ENCODE peak calls at places on chromosomes 11 and 22, in ten cellular contexts. One of them, this sample, is unnamed. For H3K9me3 and H3K4me1, the result is how much of the 10 kb centered on the place peaks cover.

GRCh38 chr11:69106124-69106811 is 49.5 kb upstream of the SMIM38 start:
- DNase-seq in endothelial cell of umbilical vein: peak
- DNase-seq in K562: no peak
- DNase-seq in sigmoid colon: no peak
- DNase-seq in Panc1: no peak
- DNase-seq in spleen: no peak
- DNase-seq in H1: no peak
- DNase-seq in SK-N-SH: peak
- DNase-seq in prostate gland: peak
- DNase-seq in stomach: peak
- DNase-seq in this sample: peak

GRCh38 chr11:44248109-44248508 is 61.8 kb downstream of the ALX4 start:
- DNase-seq in endothelial cell of umbilical vein: no peak
- DNase-seq in K562: no peak
- DNase-seq in sigmoid colon: no peak
- DNase-seq in Panc1: no peak
- DNase-seq in spleen: no peak
- DNase-seq in H1: no peak
- DNase-seq in SK-N-SH: no peak
- DNase-seq in prostate gland: no peak
- DNase-seq in stomach: no peak
- DNase-seq in this sample: no peak

GRCh38 chr11:26187639-26188038 is 144.3 kb upstream of the ANO3 start:
- DNase-seq in endothelial cell of umbilical vein: peak
- DNase-seq in K562: no peak
- DNase-seq in sigmoid colon: no peak
- DNase-seq in Panc1: no peak
- DNase-seq in spleen: no peak
- DNase-seq in H1: no peak
- DNase-seq in SK-N-SH: no peak
- DNase-seq in prostate gland: no peak
- DNase-seq in stomach: no peak
- DNase-seq in this sample: peak

GRCh38 chr11:12079726-12080556 is 30.4 kb upstream of the MICAL2 start:
- DNase-seq in endothelial cell of umbilical vein: peak
- DNase-seq in K562: no peak
- DNase-seq in sigmoid colon: peak
- DNase-seq in Panc1: peak
- DNase-seq in spleen: no peak
- DNase-seq in H1: no peak
- DNase-seq in SK-N-SH: no peak
- DNase-seq in prostate gland: no peak
- DNase-seq in stomach: peak
- DNase-seq in this sample: no peak

GRCh38 chr11:80109031-80109430 is 668.2 kb upstream of the TENM4 start:
- DNase-seq in endothelial cell of umbilical vein: no peak
- DNase-seq in K562: no peak
- DNase-seq in sigmoid colon: no peak
- DNase-seq in Panc1: no peak
- DNase-seq in spleen: no peak
- DNase-seq in H1: no peak
- DNase-seq in SK-N-SH: no peak
- DNase-seq in prostate gland: no peak
- DNase-seq in stomach: no peak
- DNase-seq in this sample: no peak

GRCh38 chr11:4610258-4610935 is 2.4 kb upstream of the TRIM68 start:
- DNase-seq in endothelial cell of umbilical vein: no peak
- DNase-seq in K562: no peak
- DNase-seq in sigmoid colon: no peak
- DNase-seq in Panc1: no peak
- DNase-seq in spleen: no peak
- DNase-seq in H1: no peak
- DNase-seq in SK-N-SH: no peak
- DNase-seq in prostate gland: no peak
- DNase-seq in stomach: no peak
- DNase-seq in this sample: no peak

GRCh38 chr11:93652161-93652597 is 9.3 kb upstream of the CEP295 start:
- DNase-seq in endothelial cell of umbilical vein: peak
- DNase-seq in K562: peak
- DNase-seq in sigmoid colon: no peak
- DNase-seq in Panc1: no peak
- DNase-seq in spleen: no peak
- DNase-seq in H1: no peak
- DNase-seq in SK-N-SH: peak
- DNase-seq in prostate gland: peak
- DNase-seq in stomach: no peak
- DNase-seq in this sample: no peak

GRCh38 chr11:114058871-114059277 is 637 bp upstream of the ZBTB16 start:
- DNase-seq in endothelial cell of umbilical vein: no peak
- DNase-seq in K562: no peak
- DNase-seq in sigmoid colon: peak
- DNase-seq in Panc1: no peak
- DNase-seq in spleen: no peak
- DNase-seq in H1: no peak
- DNase-seq in SK-N-SH: no peak
- DNase-seq in prostate gland: no peak
- DNase-seq in stomach: peak
- DNase-seq in this sample: no peak

GRCh38 chr11:125945011-125945796 is 640 bp upstream of the VSIG10L2 start:
- DNase-seq in endothelial cell of umbilical vein: no peak
- DNase-seq in K562: no peak
- DNase-seq in sigmoid colon: no peak
- DNase-seq in Panc1: no peak
- DNase-seq in spleen: no peak
- DNase-seq in H1: no peak
- DNase-seq in SK-N-SH: no peak
- DNase-seq in prostate gland: no peak
- DNase-seq in stomach: no peak
- DNase-seq in this sample: no peak

GRCh38 chr22:39519681-39520053 is 695 bp upstream of the ATF4 start:
- DNase-seq in endothelial cell of umbilical vein: no peak
- DNase-seq in K562: peak
- DNase-seq in sigmoid colon: peak
- DNase-seq in Panc1: no peak
- DNase-seq in spleen: no peak
- DNase-seq in H1: no peak
- DNase-seq in SK-N-SH: peak
- DNase-seq in prostate gland: peak
- DNase-seq in stomach: peak
- DNase-seq in this sample: peak

GRCh38 chr11:10930224-10930960 is 72.5 kb upstream of the ZBED5 start:
- DNase-seq in endothelial cell of umbilical vein: peak
- DNase-seq in K562: no peak
- DNase-seq in sigmoid colon: no peak
- DNase-seq in Panc1: no peak
- DNase-seq in spleen: no peak
- DNase-seq in H1: no peak
- DNase-seq in SK-N-SH: no peak
- DNase-seq in prostate gland: no peak
- DNase-seq in stomach: no peak
- DNase-seq in this sample: no peak

GRCh38 chr11:4932751-4933150 is 8.6 kb upstream of the OR51G1 start:
- DNase-seq in endothelial cell of umbilical vein: no peak
- DNase-seq in K562: no peak
- DNase-seq in sigmoid colon: no peak
- DNase-seq in Panc1: no peak
- DNase-seq in spleen: no peak
- DNase-seq in H1: no peak
- DNase-seq in SK-N-SH: no peak
- DNase-seq in prostate gland: no peak
- DNase-seq in stomach: no peak
- DNase-seq in this sample: no peak

GRCh38 chr11:58727415-58727797 is 4.3 kb downstream of the GLYAT start:
- DNase-seq in endothelial cell of umbilical vein: no peak
- DNase-seq in K562: no peak
- DNase-seq in sigmoid colon: no peak
- DNase-seq in Panc1: no peak
- DNase-seq in spleen: no peak
- DNase-seq in H1: no peak
- DNase-seq in SK-N-SH: no peak
- DNase-seq in prostate gland: no peak
- DNase-seq in stomach: no peak
- DNase-seq in this sample: no peak
- H3K9me3 ChIP-seq in endothelial cell of umbilical vein: under half
- H3K9me3 ChIP-seq in K562: under half
- H3K9me3 ChIP-seq in sigmoid colon: under half
- H3K9me3 ChIP-seq in Panc1: under half
- H3K9me3 ChIP-seq in spleen: under half
- H3K9me3 ChIP-seq in H1: under half
- H3K9me3 ChIP-seq in SK-N-SH: under half
- H3K9me3 ChIP-seq in prostate gland: under half
- H3K9me3 ChIP-seq in stomach: under half
- H3K9me3 ChIP-seq in this sample: under half

DNA sequence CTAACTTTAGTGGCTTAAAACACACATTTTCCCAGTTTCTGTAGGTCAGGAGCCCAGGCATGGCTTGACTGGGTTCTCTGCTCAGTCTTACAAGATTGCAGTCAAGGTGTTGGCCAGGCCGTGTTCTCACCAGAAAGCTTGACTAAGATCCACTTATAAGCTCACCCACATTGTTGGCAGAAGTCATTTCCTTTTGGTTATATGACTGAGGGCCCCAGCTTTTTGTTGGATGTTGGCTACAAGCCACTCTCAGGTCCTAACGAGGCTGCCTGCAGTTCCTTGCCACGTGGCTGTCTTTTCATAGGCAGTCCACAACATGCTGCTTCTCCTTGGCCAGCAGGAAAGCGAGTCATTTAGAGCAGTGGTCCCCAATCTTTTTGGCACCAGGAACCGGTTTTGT is 79.3 kb upstream of the CRTAM start:
- DNase-seq in endothelial cell of umbilical vein: peak
- DNase-seq in K562: no peak
- DNase-seq in sigmoid colon: no peak
- DNase-seq in Panc1: no peak
- DNase-seq in spleen: no peak
- DNase-seq in H1: no peak
- DNase-seq in SK-N-SH: no peak
- DNase-seq in prostate gland: no peak
- DNase-seq in stomach: no peak
- DNase-seq in this sample: no peak
- H3K4me1 ChIP-seq in endothelial cell of umbilical vein: under half
- H3K4me1 ChIP-seq in K562: under half
- H3K4me1 ChIP-seq in sigmoid colon: under half
- H3K4me1 ChIP-seq in Panc1: under half
- H3K4me1 ChIP-seq in spleen: under half
- H3K4me1 ChIP-seq in H1: under half
- H3K4me1 ChIP-seq in SK-N-SH: under half
- H3K4me1 ChIP-seq in prostate gland: under half
- H3K4me1 ChIP-seq in stomach: under half
- H3K4me1 ChIP-seq in this sample: under half

DNA sequence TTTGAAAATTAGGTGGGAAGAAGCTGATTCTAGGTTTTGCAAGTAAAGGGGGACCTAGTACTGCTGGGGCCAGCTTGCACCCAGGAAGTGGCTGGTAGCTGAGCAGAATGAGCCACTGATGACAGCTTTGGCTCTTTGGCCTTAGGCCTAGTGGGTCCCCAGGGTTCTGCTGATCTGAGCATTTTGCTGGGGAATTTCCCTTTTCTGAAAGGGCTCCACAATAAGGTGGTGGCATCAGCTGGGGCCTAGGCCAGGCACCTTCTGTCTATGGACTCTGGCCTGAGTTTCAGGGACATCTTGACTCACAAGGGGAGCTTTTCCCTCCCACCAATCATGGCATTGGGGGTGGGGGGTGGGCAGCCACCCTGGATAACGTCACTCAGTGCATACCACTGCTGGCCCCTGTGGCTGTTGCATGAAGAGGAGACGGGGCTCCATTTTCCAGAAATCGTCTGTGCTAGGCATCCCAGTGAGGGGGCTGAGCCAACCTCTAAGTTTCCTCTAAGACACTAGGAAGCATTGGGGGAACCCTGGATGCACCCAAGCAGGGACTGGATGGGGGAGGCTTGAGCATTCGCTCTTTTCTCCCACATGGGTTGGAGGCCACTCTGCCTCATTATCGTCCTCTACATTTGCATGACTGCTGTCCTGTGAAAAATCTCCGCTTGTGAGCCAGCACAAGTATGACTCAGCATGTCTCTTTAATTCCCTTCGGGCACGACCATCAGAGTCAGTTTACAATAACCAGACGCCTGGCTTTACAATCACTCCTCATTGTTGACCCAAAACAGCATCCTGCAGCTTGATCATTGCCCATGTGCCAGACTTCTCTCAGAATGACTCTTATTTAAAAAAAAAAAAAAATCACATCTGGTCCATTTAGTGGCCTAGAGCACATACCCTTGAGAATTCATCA is 145.0 kb upstream of the THY1 start:
- DNase-seq in endothelial cell of umbilical vein: no peak
- DNase-seq in K562: no peak
- DNase-seq in sigmoid colon: peak
- DNase-seq in Panc1: no peak
- DNase-seq in spleen: no peak
- DNase-seq in H1: no peak
- DNase-seq in SK-N-SH: peak
- DNase-seq in prostate gland: no peak
- DNase-seq in stomach: no peak
- DNase-seq in this sample: no peak
- TF ChIP-seq POLR2AphosphoS5 in endothelial cell of umbilical vein: no peak
- TF ChIP-seq POLR2AphosphoS5 in K562: no peak
- TF ChIP-seq POLR2AphosphoS5 in sigmoid colon: peak
- TF ChIP-seq POLR2AphosphoS5 in Panc1: no peak
- TF ChIP-seq POLR2AphosphoS5 in spleen: no peak
- TF ChIP-seq POLR2AphosphoS5 in H1: no peak
- TF ChIP-seq POLR2AphosphoS5 in SK-N-SH: peak
- TF ChIP-seq POLR2AphosphoS5 in prostate gland: no peak
- TF ChIP-seq POLR2AphosphoS5 in stomach: no peak
- TF ChIP-seq POLR2AphosphoS5 in this sample: no peak

GRCh38 chr11:21866781-21867180 is 326.1 kb upstream of the ANO5 start:
- DNase-seq in endothelial cell of umbilical vein: no peak
- DNase-seq in K562: no peak
- DNase-seq in sigmoid colon: no peak
- DNase-seq in Panc1: no peak
- DNase-seq in spleen: no peak
- DNase-seq in H1: no peak
- DNase-seq in SK-N-SH: no peak
- DNase-seq in prostate gland: no peak
- DNase-seq in stomach: no peak
- DNase-seq in this sample: no peak

GRCh38 chr11:21861314-21861713 is 331.6 kb upstream of the ANO5 start:
- DNase-seq in endothelial cell of umbilical vein: no peak
- DNase-seq in K562: no peak
- DNase-seq in sigmoid colon: no peak
- DNase-seq in Panc1: no peak
- DNase-seq in spleen: no peak
- DNase-seq in H1: no peak
- DNase-seq in SK-N-SH: no peak
- DNase-seq in prostate gland: no peak
- DNase-seq in stomach: no peak
- DNase-seq in this sample: no peak

DNA sequence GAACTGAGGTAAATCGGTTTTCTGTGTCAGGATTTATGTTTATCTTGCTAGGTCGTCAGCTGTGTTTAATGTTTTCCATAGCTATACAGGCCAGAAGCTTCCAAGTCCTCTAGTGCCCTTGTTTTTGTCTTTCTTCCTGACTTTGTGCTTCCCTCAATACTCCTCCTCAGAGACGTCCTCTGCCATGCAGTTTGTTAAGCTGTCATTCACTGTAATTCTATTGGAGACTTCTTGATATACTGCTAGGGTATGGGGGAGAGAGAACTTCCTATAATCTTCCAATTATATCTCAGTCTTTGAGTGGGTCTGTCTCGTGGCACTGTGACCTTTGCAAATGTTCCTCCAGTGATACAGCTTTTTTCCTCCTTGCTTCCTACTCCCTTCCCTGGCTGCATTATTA is 327.3 kb upstream of the ANO5 start:
- DNase-seq in endothelial cell of umbilical vein: no peak
- DNase-seq in K562: no peak
- DNase-seq in sigmoid colon: no peak
- DNase-seq in Panc1: no peak
- DNase-seq in spleen: no peak
- DNase-seq in H1: no peak
- DNase-seq in SK-N-SH: no peak
- DNase-seq in prostate gland: no peak
- DNase-seq in stomach: no peak
- DNase-seq in this sample: no peak
- H3K9me3 ChIP-seq in endothelial cell of umbilical vein: under half
- H3K9me3 ChIP-seq in K562: under half
- H3K9me3 ChIP-seq in sigmoid colon: under half
- H3K9me3 ChIP-seq in Panc1: under half
- H3K9me3 ChIP-seq in spleen: under half
- H3K9me3 ChIP-seq in H1: under half
- H3K9me3 ChIP-seq in SK-N-SH: under half
- H3K9me3 ChIP-seq in prostate gland: under half
- H3K9me3 ChIP-seq in stomach: under half
- H3K9me3 ChIP-seq in this sample: under half